ENCODE peak calls at places on chromosomes 16 and 17, in five cellular contexts. I is OCI-M1, S is HFFc6, Q is amniotic stem cell, T is stomach. H is an unnamed sample.

GRCh38 chr17:59491353-59492090 is 73.9 kb upstream of the DHX40 start:
- DNase-seq in I (no peak), S (peak), Q (no peak), T (no peak), H (no peak)

GRCh38 chr17:51673066-51673465 is 412.7 kb downstream of the UTP18 start:
- DNase-seq in I (no peak), S (no peak), Q (no peak), T (no peak), H (no peak)

GRCh38 chr16:27444470-27444869 is 42.5 kb downstream of the IL21R start:
- DNase-seq in I (no peak), S (no peak), Q (no peak), T (no peak), H (no peak)

GRCh38 chr17:81207610-81208581 is 14.9 kb downstream of the CEP131 start:
- DNase-seq in I (no peak), S (no peak), Q (no peak), T (no peak), H (peak)

GRCh38 chr16:66651965-66652364 is 44.6 kb downstream of the CMTM4 start:
- DNase-seq in I (no peak), S (no peak), Q (no peak), T (peak), H (no peak)

GRCh38 chr17:4476512-4477070 is 22.1 kb upstream of the SPNS2 start:
- DNase-seq in I (no peak), S (no peak), Q (no peak), T (peak), H (no peak)

GRCh38 chr17:28949185-28950016 is 1.9 kb downstream of the PHF12 start:
- DNase-seq in I (peak), S (peak), Q (no peak), T (peak), H (peak)

GRCh38 chr17:42109086-42109485 is 3.4 kb downstream of the DHX58 start:
- DNase-seq in I (no peak), S (no peak), Q (no peak), T (no peak), H (no peak)

GRCh38 chr16:65070831-65071230 is 51.0 kb downstream of the CDH11 start:
- DNase-seq in I (peak), S (peak), Q (peak), T (peak), H (no peak)

GRCh38 chr16:80433617-80434016 is 107.2 kb upstream of the DYNLRB2 start:
- DNase-seq in I (no peak), S (no peak), Q (no peak), T (no peak), H (no peak)

GRCh38 chr17:79189264-79189663 is 114.6 kb downstream of the ENGASE start:
- DNase-seq in I (no peak), S (no peak), Q (no peak), T (no peak), H (no peak)

GRCh38 chr17:56918916-56919315 is 5.1 kb upstream of the TRIM25 start:
- DNase-seq in I (peak), S (no peak), Q (no peak), T (no peak), H (no peak)

GRCh38 chr17:68675723-68676122 is 74.6 kb upstream of the FAM20A start:
- DNase-seq in I (no peak), S (no peak), Q (no peak), T (no peak), H (no peak)

GRCh38 chr17:48601184-48601527 is 3.6 kb downstream of the HOXB6 start:
- DNase-seq in I (no peak), S (no peak), Q (no peak), T (no peak), H (no peak)

GRCh38 chr17:73191443-73192218 is 1.2 kb upstream of the COG1 start:
- DNase-seq in I (peak), S (peak), Q (peak), T (peak), H (peak)

GRCh38 chr17:64679710-64680216 is 17.7 kb upstream of the SMURF2 start:
- DNase-seq in I (no peak), S (peak), Q (peak), T (no peak), H (no peak)

GRCh38 chr16:84141143-84141670 is 3.8 kb downstream of the HSDL1 start:
- DNase-seq in I (peak), S (no peak), Q (no peak), T (no peak), H (no peak)

GRCh38 chr17:15263206-15263579 is 1.9 kb downstream of the PMP22 start:
- DNase-seq in I (no peak), S (peak), Q (peak), T (peak), H (no peak)

GRCh38 chr17:80916246-80916645 is 75.4 kb upstream of the CHMP6 start:
- DNase-seq in I (no peak), S (no peak), Q (no peak), T (no peak), H (no peak)

GRCh38 chr16:55249936-55250335 is 74.1 kb upstream of the IRX6 start:
- DNase-seq in I (no peak), S (no peak), Q (no peak), T (no peak), H (no peak)

GRCh38 chr16:21097151-21097550 is 53.5 kb downstream of the DNAH3 start:
- DNase-seq in I (no peak), S (peak), Q (no peak), T (no peak), H (no peak)

GRCh38 chr16:3764409-3764808 is 47.1 kb upstream of the TRAP1 start:
- DNase-seq in I (no peak), S (no peak), Q (no peak), T (no peak), H (no peak)

GRCh38 chr16:8519179-8519578 is 71.1 kb downstream of the TMEM114 start:
- DNase-seq in I (no peak), S (no peak), Q (no peak), T (no peak), H (no peak)

GRCh38 chr17:77286641-77287431 is 146.1 kb downstream of the SEC14L1 start:
- DNase-seq in I (no peak), S (peak), Q (no peak), T (peak), H (no peak)

GRCh38 chr17:75012320-75013076 is at the start of gene MRPL58:
- DNase-seq in I (peak), S (peak), Q (peak), T (peak), H (peak)

GRCh38 chr17:2563061-2563460 is 30.4 kb upstream of the PAFAH1B1 start:
- DNase-seq in I (no peak), S (no peak), Q (no peak), T (no peak), H (no peak)

GRCh38 chr17:3002538-3003301 is 60.7 kb downstream of the OR1D5 start:
- DNase-seq in I (peak), S (no peak), Q (no peak), T (peak), H (peak)

GRCh38 chr17:68812876-68813584 is 142.2 kb downstream of the ABCA8 start:
- DNase-seq in I (no peak), S (no peak), Q (no peak), T (no peak), H (no peak)

GRCh38 chr16:58306327-58306726 is 11.5 kb upstream of the PRSS54 start:
- DNase-seq in I (peak), S (peak), Q (no peak), T (peak), H (no peak)

GRCh38 chr16:66366433-66367299 is at the start of gene CDH5:
- DNase-seq in I (no peak), S (no peak), Q (no peak), T (no peak), H (no peak)

H was measured in germinal center.